ENCODE peak calls at places on chromosomes 12 and 14, in six cellular contexts. J is NCI-H2081; I is WERI-Rb-1; N is Daoy; P is HFFc6; E is stimulated activated CD4-positive, alpha-beta T cell treated with anti-CD3 and anti-CD28 coated beads, Interleukin-1b, Interleukin-23, amount 100 ng/mL, for 24 hours. S is an unnamed sample.

GRCh38 chr12:113010701-113011100 is 32.4 kb downstream of the OAS2 start:
- DNase-seq in J (no peak), N (no peak), P (no peak), I (no peak), E (no peak), S (no peak)

GRCh38 chr12:89350260-89350659 is 2.0 kb downstream of the DUSP6 start:
- DNase-seq in J (no peak), N (no peak), I (no peak), E (no peak), P (no peak), S (no peak)

GRCh38 chr12:117882181-117882580 is 86.6 kb downstream of the KSR2 start:
- DNase-seq in P (no peak), N (no peak), E (no peak), I (no peak), J (no peak), S (no peak)

GRCh38 chr12:132143328-132144071 is 619 bp downstream of the DDX51 start:
- DNase-seq in N (no peak), E (peak; percentile 20), P (no peak), J (peak; percentile 19), I (no peak), S (peak; percentile 49)

GRCh38 chr14:20873370-20874177 is 17.6 kb upstream of the RNASE3 start:
- DNase-seq in P (peak; percentile 43), I (peak; percentile 53), N (peak; percentile 94), E (peak; percentile 73), J (peak; percentile 32), S (peak; percentile 58)

GRCh38 chr14:52473557-52473956 is 78.7 kb downstream of the TXNDC16 start:
- DNase-seq in J (peak; percentile 5), E (no peak), I (no peak), N (peak; percentile 20), P (peak; percentile 21), S (no peak)

GRCh38 chr14:99287269-99287942 is 15.4 kb upstream of the BCL11B start:
- DNase-seq in N (peak; percentile 74), I (no peak), E (no peak), J (no peak), P (no peak), S (no peak)

GRCh38 chr14:21911877-21912276 is 238.3 kb upstream of the OR4E1 start:
- DNase-seq in N (no peak), I (no peak), J (no peak), P (no peak), E (no peak), S (no peak)

GRCh38 chr12:57433370-57433769 is 1.2 kb upstream of the INHBC start:
- DNase-seq in N (no peak), P (no peak), E (no peak), J (no peak), I (no peak), S (no peak)

GRCh38 chr12:104480012-104480411 is 23.3 kb downstream of the CHST11 start:
- DNase-seq in E (no peak), J (no peak), N (no peak), P (no peak), I (no peak), S (no peak)

GRCh38 chr12:15855646-15856045 is 26.5 kb upstream of the STRAP start:
- DNase-seq in I (no peak), E (no peak), N (no peak), P (no peak), J (no peak), S (peak; percentile 26)

GRCh38 chr14:103574104-103574503 is 11.3 kb downstream of the COA8 start:
- DNase-seq in N (no peak), E (no peak), P (no peak), I (no peak), J (no peak), S (no peak)

GRCh38 chr14:54173782-54174181 is 217.2 kb upstream of the BMP4 start:
- DNase-seq in I (no peak), J (no peak), N (no peak), P (peak; percentile 58), E (no peak), S (no peak)

GRCh38 chr14:30996892-30997659 is 28.4 kb upstream of the AP4S1 start:
- DNase-seq in N (no peak), I (no peak), P (no peak), J (no peak), E (no peak), S (no peak)

GRCh38 chr14:66514206-66514605 is 6.3 kb downstream of the GPHN start:
- DNase-seq in J (no peak), N (no peak), I (no peak), P (no peak), E (no peak), S (no peak)

GRCh38 chr12:98002887-98003493 is 512.4 kb upstream of the TMPO start:
- DNase-seq in E (no peak), I (peak; percentile 70), N (peak; percentile 10), P (no peak), J (peak; percentile 90), S (no peak)

GRCh38 chr12:62898568-62898967 is 36.4 kb downstream of the PPM1H start:
- DNase-seq in P (peak; percentile 46), N (no peak), J (no peak), I (no peak), E (no peak), S (no peak)

GRCh38 chr12:119222222-119222951 is 43.7 kb downstream of the HSPB8 start:
- DNase-seq in I (no peak), E (no peak), N (no peak), J (no peak), P (no peak), S (no peak)

GRCh38 chr14:73712071-73712506 is 2.1 kb downstream of the PNMA1 start:
- DNase-seq in E (no peak), P (no peak), N (no peak), I (no peak), J (no peak), S (no peak)

GRCh38 chr14:95832012-95832411 is 44.6 kb upstream of the TUNAR start:
- DNase-seq in I (no peak), E (no peak), J (no peak), P (no peak), N (no peak), S (no peak)

GRCh38 chr12:22380029-22380428 is 45.5 kb upstream of the ST8SIA1 start:
- DNase-seq in E (no peak), I (no peak), J (no peak), P (no peak), N (peak; percentile 6), S (no peak)

GRCh38 chr12:131900397-131900796 is 6.0 kb downstream of the ULK1 start:
- DNase-seq in N (no peak), E (no peak), P (no peak), J (no peak), I (no peak), S (no peak)

GRCh38 chr12:69343885-69344612 is 4.1 kb upstream of the LYZ start:
- DNase-seq in J (no peak), I (no peak), E (no peak), N (no peak), P (no peak), S (no peak)

GRCh38 chr12:120065472-120065871 is 51.1 kb downstream of the RAB35 start:
- DNase-seq in P (no peak), N (no peak), I (no peak), E (no peak), J (no peak), S (no peak)

GRCh38 chr14:33812596-33812995 is 138.3 kb downstream of the EGLN3 start:
- DNase-seq in P (no peak), I (no peak), N (no peak), J (no peak), E (no peak), S (no peak)

GRCh38 chr12:80189241-80189640 is 89.9 kb downstream of the OTOGL start:
- DNase-seq in J (no peak), E (no peak), I (no peak), P (peak; percentile 84), N (peak; percentile 26), S (peak; percentile 19)

GRCh38 chr14:100086361-100086760 is 21.1 kb downstream of the EVL start:
- DNase-seq in E (no peak), I (no peak), N (no peak), J (no peak), P (no peak), S (no peak)

S was measured in AG08396.